ENCODE peak calls at places on chromosomes 1 and 21, in ten cellular contexts. One of them, this sample, is unnamed.

GRCh38 chr1:45348020-45348419 is 7.8 kb upstream of the MUTYH start:
- DNase-seq in NCI-H1092: no peak
- DNase-seq in astrocyte of the cerebellum: no peak
- DNase-seq in B cell: no peak
- DNase-seq in heart right ventricle: no peak
- DNase-seq in psoas muscle: no peak
- DNase-seq in GOT3: no peak
- DNase-seq in CD4-positive, CD25-positive, alpha-beta regulatory T cell: no peak
- DNase-seq in ELR: peak
- DNase-seq in pancreas: no peak
- DNase-seq in this sample: no peak

GRCh38 chr1:60329636-60330035 is 256.1 kb upstream of the C1orf87 start:
- DNase-seq in NCI-H1092: no peak
- DNase-seq in astrocyte of the cerebellum: no peak
- DNase-seq in B cell: no peak
- DNase-seq in heart right ventricle: no peak
- DNase-seq in psoas muscle: no peak
- DNase-seq in GOT3: no peak
- DNase-seq in CD4-positive, CD25-positive, alpha-beta regulatory T cell: no peak
- DNase-seq in ELR: no peak
- DNase-seq in pancreas: no peak
- DNase-seq in this sample: no peak

GRCh38 chr1:66335859-66336640 is 197.9 kb upstream of the SGIP1 start:
- DNase-seq in NCI-H1092: no peak
- DNase-seq in astrocyte of the cerebellum: no peak
- DNase-seq in B cell: peak
- DNase-seq in heart right ventricle: peak
- DNase-seq in psoas muscle: peak
- DNase-seq in GOT3: no peak
- DNase-seq in CD4-positive, CD25-positive, alpha-beta regulatory T cell: peak
- DNase-seq in ELR: peak
- DNase-seq in pancreas: no peak
- DNase-seq in this sample: no peak

GRCh38 chr1:168320805-168321577 is 40.3 kb downstream of the TBX19 start:
- DNase-seq in NCI-H1092: no peak
- DNase-seq in astrocyte of the cerebellum: peak
- DNase-seq in B cell: no peak
- DNase-seq in heart right ventricle: no peak
- DNase-seq in psoas muscle: no peak
- DNase-seq in GOT3: peak
- DNase-seq in CD4-positive, CD25-positive, alpha-beta regulatory T cell: no peak
- DNase-seq in ELR: peak
- DNase-seq in pancreas: no peak
- DNase-seq in this sample: peak

GRCh38 chr1:226126824-226127591 is 59.5 kb downstream of the ACBD3 start:
- DNase-seq in NCI-H1092: no peak
- DNase-seq in astrocyte of the cerebellum: no peak
- DNase-seq in B cell: no peak
- DNase-seq in heart right ventricle: no peak
- DNase-seq in psoas muscle: no peak
- DNase-seq in GOT3: no peak
- DNase-seq in CD4-positive, CD25-positive, alpha-beta regulatory T cell: no peak
- DNase-seq in ELR: no peak
- DNase-seq in pancreas: no peak
- DNase-seq in this sample: no peak

GRCh38 chr1:236850580-236850979 is 55.5 kb downstream of the MTR start:
- DNase-seq in NCI-H1092: no peak
- DNase-seq in astrocyte of the cerebellum: no peak
- DNase-seq in B cell: no peak
- DNase-seq in heart right ventricle: no peak
- DNase-seq in psoas muscle: no peak
- DNase-seq in GOT3: no peak
- DNase-seq in CD4-positive, CD25-positive, alpha-beta regulatory T cell: no peak
- DNase-seq in ELR: no peak
- DNase-seq in pancreas: no peak
- DNase-seq in this sample: no peak

GRCh38 chr21:36643374-36644250 is 55.3 kb upstream of the SIM2 start:
- DNase-seq in NCI-H1092: no peak
- DNase-seq in astrocyte of the cerebellum: no peak
- DNase-seq in B cell: no peak
- DNase-seq in heart right ventricle: no peak
- DNase-seq in psoas muscle: no peak
- DNase-seq in GOT3: no peak
- DNase-seq in CD4-positive, CD25-positive, alpha-beta regulatory T cell: no peak
- DNase-seq in ELR: no peak
- DNase-seq in pancreas: no peak
- DNase-seq in this sample: no peak

GRCh38 chr1:6180215-6180577 is at the start of gene CHD5:
- DNase-seq in NCI-H1092: peak
- DNase-seq in astrocyte of the cerebellum: no peak
- DNase-seq in B cell: peak
- DNase-seq in heart right ventricle: no peak
- DNase-seq in psoas muscle: no peak
- DNase-seq in GOT3: no peak
- DNase-seq in CD4-positive, CD25-positive, alpha-beta regulatory T cell: no peak
- DNase-seq in ELR: no peak
- DNase-seq in pancreas: no peak
- DNase-seq in this sample: no peak

GRCh38 chr1:53321366-53321765 is 6.5 kb downstream of the LRP8 start:
- DNase-seq in NCI-H1092: no peak
- DNase-seq in astrocyte of the cerebellum: no peak
- DNase-seq in B cell: no peak
- DNase-seq in heart right ventricle: no peak
- DNase-seq in psoas muscle: peak
- DNase-seq in GOT3: no peak
- DNase-seq in CD4-positive, CD25-positive, alpha-beta regulatory T cell: no peak
- DNase-seq in ELR: peak
- DNase-seq in pancreas: no peak
- DNase-seq in this sample: no peak

GRCh38 chr1:38670544-38671122 is 188.9 kb downstream of the RRAGC start:
- DNase-seq in NCI-H1092: no peak
- DNase-seq in astrocyte of the cerebellum: no peak
- DNase-seq in B cell: no peak
- DNase-seq in heart right ventricle: no peak
- DNase-seq in psoas muscle: no peak
- DNase-seq in GOT3: no peak
- DNase-seq in CD4-positive, CD25-positive, alpha-beta regulatory T cell: no peak
- DNase-seq in ELR: no peak
- DNase-seq in pancreas: no peak
- DNase-seq in this sample: no peak

GRCh38 chr1:30248774-30249173 is 474.6 kb downstream of the MATN1 start:
- DNase-seq in NCI-H1092: no peak
- DNase-seq in astrocyte of the cerebellum: no peak
- DNase-seq in B cell: no peak
- DNase-seq in heart right ventricle: no peak
- DNase-seq in psoas muscle: no peak
- DNase-seq in GOT3: no peak
- DNase-seq in CD4-positive, CD25-positive, alpha-beta regulatory T cell: no peak
- DNase-seq in ELR: no peak
- DNase-seq in pancreas: no peak
- DNase-seq in this sample: no peak

GRCh38 chr1:192700834-192701271 is 64.9 kb downstream of the RGS13 start:
- DNase-seq in NCI-H1092: no peak
- DNase-seq in astrocyte of the cerebellum: peak
- DNase-seq in B cell: no peak
- DNase-seq in heart right ventricle: no peak
- DNase-seq in psoas muscle: no peak
- DNase-seq in GOT3: no peak
- DNase-seq in CD4-positive, CD25-positive, alpha-beta regulatory T cell: no peak
- DNase-seq in ELR: peak
- DNase-seq in pancreas: no peak
- DNase-seq in this sample: peak

GRCh38 chr1:208218237-208219097 is 25.7 kb downstream of the PLXNA2 start:
- DNase-seq in NCI-H1092: no peak
- DNase-seq in astrocyte of the cerebellum: no peak
- DNase-seq in B cell: no peak
- DNase-seq in heart right ventricle: no peak
- DNase-seq in psoas muscle: no peak
- DNase-seq in GOT3: no peak
- DNase-seq in CD4-positive, CD25-positive, alpha-beta regulatory T cell: no peak
- DNase-seq in ELR: no peak
- DNase-seq in pancreas: no peak
- DNase-seq in this sample: no peak

GRCh38 chr21:36589352-36589971 is 109.5 kb upstream of the SIM2 start:
- DNase-seq in NCI-H1092: peak
- DNase-seq in astrocyte of the cerebellum: no peak
- DNase-seq in B cell: no peak
- DNase-seq in heart right ventricle: peak
- DNase-seq in psoas muscle: peak
- DNase-seq in GOT3: no peak
- DNase-seq in CD4-positive, CD25-positive, alpha-beta regulatory T cell: no peak
- DNase-seq in ELR: peak
- DNase-seq in pancreas: peak
- DNase-seq in this sample: no peak

GRCh38 chr1:19533626-19534025 is 48.3 kb upstream of the CAPZB start:
- DNase-seq in NCI-H1092: no peak
- DNase-seq in astrocyte of the cerebellum: no peak
- DNase-seq in B cell: no peak
- DNase-seq in heart right ventricle: peak
- DNase-seq in psoas muscle: peak
- DNase-seq in GOT3: no peak
- DNase-seq in CD4-positive, CD25-positive, alpha-beta regulatory T cell: no peak
- DNase-seq in ELR: no peak
- DNase-seq in pancreas: no peak
- DNase-seq in this sample: no peak

GRCh38 chr21:37062592-37062933 is 10.3 kb downstream of the PIGP start:
- DNase-seq in NCI-H1092: no peak
- DNase-seq in astrocyte of the cerebellum: no peak
- DNase-seq in B cell: no peak
- DNase-seq in heart right ventricle: no peak
- DNase-seq in psoas muscle: no peak
- DNase-seq in GOT3: no peak
- DNase-seq in CD4-positive, CD25-positive, alpha-beta regulatory T cell: no peak
- DNase-seq in ELR: no peak
- DNase-seq in pancreas: no peak
- DNase-seq in this sample: no peak

GRCh38 chr1:32361674-32362473 is 411 bp downstream of the FAM229A start:
- DNase-seq in NCI-H1092: no peak
- DNase-seq in astrocyte of the cerebellum: no peak
- DNase-seq in B cell: peak
- DNase-seq in heart right ventricle: peak
- DNase-seq in psoas muscle: peak
- DNase-seq in GOT3: no peak
- DNase-seq in CD4-positive, CD25-positive, alpha-beta regulatory T cell: no peak
- DNase-seq in ELR: no peak
- DNase-seq in pancreas: peak
- DNase-seq in this sample: no peak

GRCh38 chr1:24236170-24237045 is 49.3 kb upstream of the IFNLR1 start:
- DNase-seq in NCI-H1092: no peak
- DNase-seq in astrocyte of the cerebellum: peak
- DNase-seq in B cell: no peak
- DNase-seq in heart right ventricle: no peak
- DNase-seq in psoas muscle: no peak
- DNase-seq in GOT3: no peak
- DNase-seq in CD4-positive, CD25-positive, alpha-beta regulatory T cell: no peak
- DNase-seq in ELR: peak
- DNase-seq in pancreas: no peak
- DNase-seq in this sample: no peak

GRCh38 chr1:38047603-38048146 is 1.1 kb upstream of the POU3F1 start:
- DNase-seq in NCI-H1092: no peak
- DNase-seq in astrocyte of the cerebellum: no peak
- DNase-seq in B cell: no peak
- DNase-seq in heart right ventricle: no peak
- DNase-seq in psoas muscle: no peak
- DNase-seq in GOT3: no peak
- DNase-seq in CD4-positive, CD25-positive, alpha-beta regulatory T cell: no peak
- DNase-seq in ELR: peak
- DNase-seq in pancreas: peak
- DNase-seq in this sample: no peak

GRCh38 chr1:86197206-86197855 is 40.8 kb upstream of the COL24A1 start:
- DNase-seq in NCI-H1092: no peak
- DNase-seq in astrocyte of the cerebellum: no peak
- DNase-seq in B cell: no peak
- DNase-seq in heart right ventricle: no peak
- DNase-seq in psoas muscle: no peak
- DNase-seq in GOT3: no peak
- DNase-seq in CD4-positive, CD25-positive, alpha-beta regulatory T cell: no peak
- DNase-seq in ELR: no peak
- DNase-seq in pancreas: no peak
- DNase-seq in this sample: no peak

GRCh38 chr1:212721388-212722247 is 22.0 kb upstream of the BATF3 start:
- DNase-seq in NCI-H1092: no peak
- DNase-seq in astrocyte of the cerebellum: peak
- DNase-seq in B cell: no peak
- DNase-seq in heart right ventricle: no peak
- DNase-seq in psoas muscle: no peak
- DNase-seq in GOT3: no peak
- DNase-seq in CD4-positive, CD25-positive, alpha-beta regulatory T cell: no peak
- DNase-seq in ELR: peak
- DNase-seq in pancreas: no peak
- DNase-seq in this sample: peak

GRCh38 chr1:214349781-214350180 is 68.8 kb downstream of the SMYD2 start:
- DNase-seq in NCI-H1092: no peak
- DNase-seq in astrocyte of the cerebellum: no peak
- DNase-seq in B cell: no peak
- DNase-seq in heart right ventricle: no peak
- DNase-seq in psoas muscle: no peak
- DNase-seq in GOT3: no peak
- DNase-seq in CD4-positive, CD25-positive, alpha-beta regulatory T cell: no peak
- DNase-seq in ELR: no peak
- DNase-seq in pancreas: no peak
- DNase-seq in this sample: no peak

GRCh38 chr1:117830222-117830621 is 99.2 kb downstream of the GDAP2 start:
- DNase-seq in NCI-H1092: no peak
- DNase-seq in astrocyte of the cerebellum: no peak
- DNase-seq in B cell: no peak
- DNase-seq in heart right ventricle: no peak
- DNase-seq in psoas muscle: no peak
- DNase-seq in GOT3: no peak
- DNase-seq in CD4-positive, CD25-positive, alpha-beta regulatory T cell: no peak
- DNase-seq in ELR: no peak
- DNase-seq in pancreas: no peak
- DNase-seq in this sample: no peak

GRCh38 chr21:31334648-31335121 is 9.4 kb downstream of the TIAM1 start:
- DNase-seq in NCI-H1092: peak
- DNase-seq in astrocyte of the cerebellum: no peak
- DNase-seq in B cell: no peak
- DNase-seq in heart right ventricle: no peak
- DNase-seq in psoas muscle: no peak
- DNase-seq in GOT3: no peak
- DNase-seq in CD4-positive, CD25-positive, alpha-beta regulatory T cell: no peak
- DNase-seq in ELR: no peak
- DNase-seq in pancreas: no peak
- DNase-seq in this sample: no peak

GRCh38 chr21:16773206-16773605 is 739.6 kb upstream of the CXADR start:
- DNase-seq in NCI-H1092: no peak
- DNase-seq in astrocyte of the cerebellum: no peak
- DNase-seq in B cell: no peak
- DNase-seq in heart right ventricle: no peak
- DNase-seq in psoas muscle: no peak
- DNase-seq in GOT3: no peak
- DNase-seq in CD4-positive, CD25-positive, alpha-beta regulatory T cell: no peak
- DNase-seq in ELR: peak
- DNase-seq in pancreas: no peak
- DNase-seq in this sample: peak

GRCh38 chr1:9443913-9444445 is 95.3 kb upstream of the SLC25A33 start:
- DNase-seq in NCI-H1092: no peak
- DNase-seq in astrocyte of the cerebellum: no peak
- DNase-seq in B cell: no peak
- DNase-seq in heart right ventricle: no peak
- DNase-seq in psoas muscle: peak
- DNase-seq in GOT3: no peak
- DNase-seq in CD4-positive, CD25-positive, alpha-beta regulatory T cell: no peak
- DNase-seq in ELR: no peak
- DNase-seq in pancreas: no peak
- DNase-seq in this sample: no peak

GRCh38 chr1:77193951-77194350 is 25.3 kb downstream of the PIGK start:
- DNase-seq in NCI-H1092: no peak
- DNase-seq in astrocyte of the cerebellum: no peak
- DNase-seq in B cell: no peak
- DNase-seq in heart right ventricle: no peak
- DNase-seq in psoas muscle: no peak
- DNase-seq in GOT3: no peak
- DNase-seq in CD4-positive, CD25-positive, alpha-beta regulatory T cell: no peak
- DNase-seq in ELR: peak
- DNase-seq in pancreas: no peak
- DNase-seq in this sample: no peak

GRCh38 chr1:207002731-207003146 is 29.8 kb downstream of the C1orf116 start:
- DNase-seq in NCI-H1092: no peak
- DNase-seq in astrocyte of the cerebellum: peak
- DNase-seq in B cell: no peak
- DNase-seq in heart right ventricle: no peak
- DNase-seq in psoas muscle: no peak
- DNase-seq in GOT3: no peak
- DNase-seq in CD4-positive, CD25-positive, alpha-beta regulatory T cell: no peak
- DNase-seq in ELR: no peak
- DNase-seq in pancreas: peak
- DNase-seq in this sample: no peak